ENCODE peak calls at places on chromosome 6, in four cellular contexts. One of them, this sample, is unnamed.
A peak's percentile ranks its signal among the peaks of the same experiment; 100 is the strongest.

GRCh38 chr6:152459245-152459644 is 177.9 kb downstream of the SYNE1 start:
- DNase-seq in psoas muscle: no peak
- DNase-seq in dorsolateral prefrontal cortex: no peak
- DNase-seq in adrenal gland: no peak
- DNase-seq in this sample: no peak

GRCh38 chr6:37381579-37381978 is 27.8 kb downstream of the RNF8 start:
- DNase-seq in adrenal gland: no peak
- DNase-seq in dorsolateral prefrontal cortex: no peak
- DNase-seq in psoas muscle: no peak
- DNase-seq in this sample: no peak

GRCh38 chr6:111972714-111973678 is 80.9 kb upstream of the CCN6 start:
- DNase-seq in adrenal gland: no peak
- DNase-seq in psoas muscle: peak; percentile 65
- DNase-seq in dorsolateral prefrontal cortex: no peak
- DNase-seq in this sample: peak; percentile 41

GRCh38 chr6:44223471-44224153 is at the start of gene SLC29A1:
- DNase-seq in adrenal gland: peak; percentile 83
- DNase-seq in psoas muscle: peak; percentile 89
- DNase-seq in dorsolateral prefrontal cortex: peak; percentile 79
- DNase-seq in this sample: peak; percentile 86

GRCh38 chr6:26322645-26323482 is 42.1 kb upstream of the BTN3A2 start:
- DNase-seq in psoas muscle: no peak
- DNase-seq in dorsolateral prefrontal cortex: no peak
- DNase-seq in adrenal gland: peak; percentile 66
- DNase-seq in this sample: no peak

GRCh38 chr6:38695227-38695900 is 7.6 kb downstream of the GLO1 start:
- DNase-seq in adrenal gland: no peak
- DNase-seq in dorsolateral prefrontal cortex: no peak
- DNase-seq in psoas muscle: no peak
- DNase-seq in this sample: no peak

GRCh38 chr6:46983007-46983411 is 59.1 kb downstream of the ADGRF1 start:
- DNase-seq in adrenal gland: no peak
- DNase-seq in dorsolateral prefrontal cortex: no peak
- DNase-seq in psoas muscle: no peak
- DNase-seq in this sample: no peak

GRCh38 chr6:55980627-55981211 is 105.3 kb upstream of the BMP5 start:
- DNase-seq in dorsolateral prefrontal cortex: no peak
- DNase-seq in adrenal gland: peak; percentile 28
- DNase-seq in psoas muscle: no peak
- DNase-seq in this sample: no peak

GRCh38 chr6:39184906-39185580 is 44.2 kb downstream of the KCNK5 start:
- DNase-seq in adrenal gland: no peak
- DNase-seq in psoas muscle: no peak
- DNase-seq in dorsolateral prefrontal cortex: no peak
- DNase-seq in this sample: peak; percentile 85

GRCh38 chr6:99177736-99178135 is 171.7 kb downstream of the FAXC start:
- DNase-seq in psoas muscle: no peak
- DNase-seq in dorsolateral prefrontal cortex: no peak
- DNase-seq in adrenal gland: no peak
- DNase-seq in this sample: no peak

GRCh38 chr6:36492621-36493020 is 49.8 kb downstream of the KCTD20 start:
- DNase-seq in dorsolateral prefrontal cortex: no peak
- DNase-seq in psoas muscle: no peak
- DNase-seq in adrenal gland: no peak
- DNase-seq in this sample: no peak

GRCh38 chr6:41159415-41160082 is 3.4 kb downstream of the TREM2 start:
- DNase-seq in psoas muscle: no peak
- DNase-seq in adrenal gland: no peak
- DNase-seq in dorsolateral prefrontal cortex: no peak
- DNase-seq in this sample: no peak

GRCh38 chr6:138805431-138805830 is 9.5 kb downstream of the ECT2L start:
- DNase-seq in psoas muscle: no peak
- DNase-seq in adrenal gland: no peak
- DNase-seq in dorsolateral prefrontal cortex: no peak
- DNase-seq in this sample: no peak

GRCh38 chr6:134063966-134064445 is 11.6 kb upstream of the SLC2A12 start:
- DNase-seq in dorsolateral prefrontal cortex: peak; percentile 75
- DNase-seq in psoas muscle: no peak
- DNase-seq in adrenal gland: peak; percentile 67
- DNase-seq in this sample: no peak

GRCh38 chr6:142773324-142773723 is 171.7 kb downstream of the HIVEP2 start:
- DNase-seq in psoas muscle: no peak
- DNase-seq in dorsolateral prefrontal cortex: no peak
- DNase-seq in adrenal gland: no peak
- DNase-seq in this sample: no peak

GRCh38 chr6:158863646-158864045 is 44.5 kb upstream of the EZR start:
- DNase-seq in dorsolateral prefrontal cortex: no peak
- DNase-seq in psoas muscle: no peak
- DNase-seq in adrenal gland: no peak
- DNase-seq in this sample: no peak

GRCh38 chr6:140921366-140922226 is 1211.1 kb upstream of the GJE1 start:
- DNase-seq in psoas muscle: no peak
- DNase-seq in adrenal gland: peak; percentile 46
- DNase-seq in dorsolateral prefrontal cortex: no peak
- DNase-seq in this sample: no peak

GRCh38 chr6:33789550-33789895 is 593 bp upstream of the LEMD2 start:
- DNase-seq in psoas muscle: no peak
- DNase-seq in adrenal gland: no peak
- DNase-seq in dorsolateral prefrontal cortex: no peak
- DNase-seq in this sample: no peak

GRCh38 chr6:170445487-170445886 is 107.6 kb downstream of the PSMB1 start:
- DNase-seq in adrenal gland: no peak
- DNase-seq in dorsolateral prefrontal cortex: no peak
- DNase-seq in psoas muscle: peak; percentile 77
- DNase-seq in this sample: peak; percentile 40

GRCh38 chr6:108565091-108565766 is 4.5 kb downstream of the FOXO3 start:
- DNase-seq in dorsolateral prefrontal cortex: no peak
- DNase-seq in adrenal gland: no peak
- DNase-seq in psoas muscle: no peak
- DNase-seq in this sample: peak; percentile 50

GRCh38 chr6:63936399-63936798 is 300.8 kb downstream of the PHF3 start:
- DNase-seq in psoas muscle: no peak
- DNase-seq in dorsolateral prefrontal cortex: no peak
- DNase-seq in adrenal gland: no peak
- DNase-seq in this sample: no peak

GRCh38 chr6:83127258-83127657 is 59.8 kb downstream of the DOP1A start:
- DNase-seq in psoas muscle: no peak
- DNase-seq in dorsolateral prefrontal cortex: no peak
- DNase-seq in adrenal gland: no peak
- DNase-seq in this sample: no peak

GRCh38 chr6:45488269-45488668 is 110.5 kb upstream of the SUPT3H start:
- DNase-seq in psoas muscle: no peak
- DNase-seq in dorsolateral prefrontal cortex: no peak
- DNase-seq in adrenal gland: no peak
- DNase-seq in this sample: no peak

GRCh38 chr6:28978959-28979561 is 26.1 kb downstream of the ZNF311 start:
- DNase-seq in psoas muscle: no peak
- DNase-seq in dorsolateral prefrontal cortex: no peak
- DNase-seq in adrenal gland: no peak
- DNase-seq in this sample: no peak

GRCh38 chr6:32906539-32906938 is 34.3 kb downstream of the HLA-DMB start:
- DNase-seq in dorsolateral prefrontal cortex: no peak
- DNase-seq in adrenal gland: no peak
- DNase-seq in psoas muscle: no peak
- DNase-seq in this sample: no peak

GRCh38 chr6:108557494-108558371 is 3.0 kb upstream of the FOXO3 start:
- DNase-seq in adrenal gland: peak; percentile 46
- DNase-seq in psoas muscle: peak; percentile 91
- DNase-seq in dorsolateral prefrontal cortex: peak; percentile 80
- DNase-seq in this sample: peak; percentile 91

GRCh38 chr6:105759946-105760345 is 326.2 kb upstream of the PRDM1 start:
- DNase-seq in dorsolateral prefrontal cortex: no peak
- DNase-seq in psoas muscle: no peak
- DNase-seq in adrenal gland: no peak
- DNase-seq in this sample: no peak

GRCh38 chr6:64553414-64553813 is 917.8 kb downstream of the PHF3 start:
- DNase-seq in adrenal gland: no peak
- DNase-seq in dorsolateral prefrontal cortex: no peak
- DNase-seq in psoas muscle: no peak
- DNase-seq in this sample: no peak

GRCh38 chr6:582370-582769 is 74.5 kb downstream of the HUS1B start:
- DNase-seq in psoas muscle: no peak
- DNase-seq in dorsolateral prefrontal cortex: no peak
- DNase-seq in adrenal gland: no peak
- DNase-seq in this sample: no peak

GRCh38 chr6:158666637-158667359 is 16.9 kb downstream of the SYTL3 start:
- DNase-seq in psoas muscle: no peak
- DNase-seq in adrenal gland: no peak
- DNase-seq in dorsolateral prefrontal cortex: no peak
- DNase-seq in this sample: no peak

GRCh38 chr6:53604623-53605190 is 59.8 kb upstream of the GCLC start:
- DNase-seq in psoas muscle: no peak
- DNase-seq in adrenal gland: no peak
- DNase-seq in dorsolateral prefrontal cortex: no peak
- DNase-seq in this sample: no peak

GRCh38 chr6:11427827-11428245 is 109.7 kb upstream of the TMEM170B start:
- DNase-seq in dorsolateral prefrontal cortex: no peak
- DNase-seq in adrenal gland: no peak
- DNase-seq in psoas muscle: no peak
- DNase-seq in this sample: no peak

GRCh38 chr6:49339096-49339495 is 124.0 kb downstream of the MMUT start:
- DNase-seq in adrenal gland: no peak
- DNase-seq in dorsolateral prefrontal cortex: no peak
- DNase-seq in psoas muscle: no peak
- DNase-seq in this sample: no peak

GRCh38 chr6:41462980-41463930 is 82.9 kb upstream of the FOXP4 start:
- DNase-seq in dorsolateral prefrontal cortex: peak; percentile 62
- DNase-seq in psoas muscle: peak; percentile 76
- DNase-seq in adrenal gland: peak; percentile 41
- DNase-seq in this sample: peak; percentile 71

GRCh38 chr6:19613678-19614077 is 223.5 kb upstream of the ID4 start:
- DNase-seq in adrenal gland: no peak
- DNase-seq in psoas muscle: no peak
- DNase-seq in dorsolateral prefrontal cortex: no peak
- DNase-seq in this sample: no peak

GRCh38 chr6:39092124-39092523 is 22.9 kb downstream of the SAYSD1 start:
- DNase-seq in adrenal gland: no peak
- DNase-seq in dorsolateral prefrontal cortex: no peak
- DNase-seq in psoas muscle: no peak
- DNase-seq in this sample: no peak

GRCh38 chr6:167225903-167226508 is 65.1 kb upstream of the UNC93A start:
- DNase-seq in adrenal gland: no peak
- DNase-seq in dorsolateral prefrontal cortex: no peak
- DNase-seq in psoas muscle: no peak
- DNase-seq in this sample: no peak

GRCh38 chr6:10411915-10412164 is 3.0 kb downstream of the TFAP2A start:
- DNase-seq in psoas muscle: no peak
- DNase-seq in adrenal gland: no peak
- DNase-seq in dorsolateral prefrontal cortex: no peak
- DNase-seq in this sample: no peak

DNA sequence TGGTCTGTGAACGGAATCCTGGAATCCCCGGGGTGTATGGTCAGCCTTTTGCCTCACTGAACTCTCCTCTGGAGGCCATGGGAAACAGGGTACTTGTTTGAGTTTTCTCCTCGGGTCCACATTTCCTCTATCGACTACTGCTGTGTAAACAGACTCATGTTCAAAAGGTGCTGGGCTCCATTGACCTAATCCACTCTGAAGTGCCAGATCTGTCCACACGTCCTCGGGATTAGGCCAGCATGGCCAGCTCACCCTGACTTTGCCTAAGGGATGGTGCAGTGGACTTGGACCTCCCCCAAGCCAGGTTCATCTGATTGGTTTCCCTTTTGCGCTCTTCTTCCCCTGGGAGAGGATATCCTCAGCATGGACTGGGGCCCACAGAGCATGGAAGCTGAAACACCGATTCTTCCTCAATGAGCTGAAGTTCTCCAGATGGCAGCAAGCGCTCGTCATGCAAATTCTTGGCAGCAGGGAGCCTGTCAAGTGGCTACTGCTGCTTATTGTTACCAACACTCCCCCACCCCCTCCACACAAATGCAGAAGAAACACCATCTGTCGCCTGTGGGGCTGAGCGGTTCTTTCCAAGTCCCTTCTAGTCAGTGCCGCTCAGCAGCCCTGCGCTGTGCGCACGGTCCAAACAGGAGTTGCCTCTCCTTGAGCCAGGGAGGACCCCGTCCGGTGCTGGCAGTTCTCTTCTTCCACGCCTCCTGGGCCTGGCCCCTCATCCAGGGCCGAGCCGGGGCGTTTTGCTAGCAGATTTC is 292.6 kb upstream of the MARCKS start:
- DNase-seq in psoas muscle: peak; percentile 78
- DNase-seq in dorsolateral prefrontal cortex: peak; percentile 79
- DNase-seq in adrenal gland: peak; percentile 42
- DNase-seq in this sample: peak; percentile 51
- TF ChIP-seq CTCF in psoas muscle: no peak
- TF ChIP-seq CTCF in dorsolateral prefrontal cortex: no peak
- TF ChIP-seq CTCF in adrenal gland: no peak
- TF ChIP-seq CTCF in this sample: no peak

GRCh38 chr6:6890400-6890858 is 217.3 kb upstream of the RREB1 start:
- DNase-seq in psoas muscle: peak; percentile 76
- DNase-seq in adrenal gland: peak; percentile 71
- DNase-seq in dorsolateral prefrontal cortex: no peak
- DNase-seq in this sample: no peak
- H3K4me3 ChIP-seq in psoas muscle: peak overlapping the region; percentile 7
- H3K4me3 ChIP-seq in adrenal gland: no peak overlapping the region
- H3K4me3 ChIP-seq in dorsolateral prefrontal cortex: no peak overlapping the region
- H3K4me3 ChIP-seq in this sample: no peak overlapping the region

GRCh38 chr6:154938245-154938583 is 56.9 kb upstream of the TIAM2 start:
- DNase-seq in adrenal gland: no peak
- DNase-seq in psoas muscle: no peak
- DNase-seq in dorsolateral prefrontal cortex: no peak
- DNase-seq in this sample: peak; percentile 32

GRCh38 chr6:154932562-154933027 is 62.5 kb upstream of the TIAM2 start:
- DNase-seq in adrenal gland: no peak
- DNase-seq in dorsolateral prefrontal cortex: no peak
- DNase-seq in psoas muscle: no peak
- DNase-seq in this sample: no peak

GRCh38 chr6:154933181-154933827 is 61.8 kb upstream of the TIAM2 start:
- DNase-seq in adrenal gland: no peak
- DNase-seq in psoas muscle: no peak
- DNase-seq in dorsolateral prefrontal cortex: no peak
- DNase-seq in this sample: no peak

GRCh38 chr6:154942770-154943169 is 52.3 kb upstream of the TIAM2 start:
- DNase-seq in psoas muscle: no peak
- DNase-seq in adrenal gland: no peak
- DNase-seq in dorsolateral prefrontal cortex: no peak
- DNase-seq in this sample: peak; percentile 1

GRCh38 chr6:154937306-154938244 is 57.5 kb upstream of the TIAM2 start:
- DNase-seq in psoas muscle: no peak
- DNase-seq in dorsolateral prefrontal cortex: no peak
- DNase-seq in adrenal gland: no peak
- DNase-seq in this sample: peak; percentile 21
- TF ChIP-seq CTCF in psoas muscle: no peak
- TF ChIP-seq CTCF in dorsolateral prefrontal cortex: no peak
- TF ChIP-seq CTCF in adrenal gland: no peak
- TF ChIP-seq CTCF in this sample: no peak

DNA sequence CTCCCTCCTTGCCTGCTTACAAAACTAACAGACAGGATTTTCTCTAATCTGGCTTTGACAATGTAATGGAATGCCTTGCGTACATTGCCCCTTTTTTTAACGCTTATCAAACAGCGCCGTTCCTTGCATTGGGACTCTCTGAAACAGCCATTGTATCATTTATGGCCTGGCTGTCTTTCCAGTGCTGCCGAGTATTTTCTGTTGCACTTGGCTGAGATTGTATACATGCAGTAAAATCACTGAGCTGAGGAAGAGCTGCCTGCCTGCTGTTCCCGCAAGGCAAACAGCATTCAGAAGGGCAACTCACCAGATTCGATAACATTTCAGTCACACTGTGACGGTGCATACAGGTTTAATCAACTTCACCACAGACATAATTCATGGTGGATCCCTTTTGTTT is 106.0 kb downstream of the SH3BGRL2 start:
- DNase-seq in psoas muscle: no peak
- DNase-seq in dorsolateral prefrontal cortex: no peak
- DNase-seq in adrenal gland: no peak
- DNase-seq in this sample: no peak
- H3K4me3 ChIP-seq in psoas muscle: no peak overlapping the region
- H3K4me3 ChIP-seq in dorsolateral prefrontal cortex: peak overlapping the region; percentile 32
- H3K4me3 ChIP-seq in adrenal gland: no peak overlapping the region
- H3K4me3 ChIP-seq in this sample: no peak overlapping the region

This sample was measured in Peyer's patch.